ENCODE peak calls at places on chromosomes 11 and 22, in four cellular contexts. One of them, this sample, is unnamed.

GRCh38 chr11:31045335-31045734 is 324.2 kb downstream of the DCDC1 start:
- DNase-seq in psoas muscle: no peak
- DNase-seq in Peyer's patch: no peak
- DNase-seq in left ventricle myocardium inferior: no peak
- DNase-seq in this sample: no peak

GRCh38 chr22:39215430-39216142 is 29.2 kb downstream of the PDGFB start:
- DNase-seq in left ventricle myocardium inferior: no peak
- DNase-seq in psoas muscle: no peak
- DNase-seq in Peyer's patch: peak; percentile 25
- DNase-seq in this sample: no peak

GRCh38 chr11:58199271-58199670 is 4.7 kb downstream of the OR1S2 start:
- DNase-seq in Peyer's patch: no peak
- DNase-seq in left ventricle myocardium inferior: no peak
- DNase-seq in psoas muscle: no peak
- DNase-seq in this sample: no peak

GRCh38 chr11:123483058-123483457 is 53.0 kb downstream of the GRAMD1B start:
- DNase-seq in left ventricle myocardium inferior: no peak
- DNase-seq in psoas muscle: no peak
- DNase-seq in Peyer's patch: no peak
- DNase-seq in this sample: no peak

GRCh38 chr22:22235564-22235963 is 9.0 kb upstream of the VPREB1 start:
- DNase-seq in psoas muscle: no peak
- DNase-seq in left ventricle myocardium inferior: no peak
- DNase-seq in Peyer's patch: no peak
- DNase-seq in this sample: no peak

GRCh38 chr11:105046898-105047579 is 1.9 kb upstream of the CARD16 start:
- DNase-seq in Peyer's patch: no peak
- DNase-seq in left ventricle myocardium inferior: no peak
- DNase-seq in psoas muscle: no peak
- DNase-seq in this sample: no peak

GRCh38 chr11:117205211-117205818 is 6.1 kb downstream of the TAGLN start:
- DNase-seq in Peyer's patch: no peak
- DNase-seq in psoas muscle: no peak
- DNase-seq in left ventricle myocardium inferior: no peak
- DNase-seq in this sample: no peak

GRCh38 chr11:132586801-132587200 is 945.5 kb downstream of the OPCML start:
- DNase-seq in left ventricle myocardium inferior: no peak
- DNase-seq in Peyer's patch: no peak
- DNase-seq in psoas muscle: no peak
- DNase-seq in this sample: no peak

GRCh38 chr11:77309401-77310085 is 8.1 kb upstream of the GDPD4 start:
- DNase-seq in left ventricle myocardium inferior: no peak
- DNase-seq in Peyer's patch: no peak
- DNase-seq in psoas muscle: no peak
- DNase-seq in this sample: no peak

GRCh38 chr11:68014157-68014965 is 4.2 kb downstream of the ALDH3B1 start:
- DNase-seq in psoas muscle: peak; percentile 63
- DNase-seq in left ventricle myocardium inferior: no peak
- DNase-seq in Peyer's patch: peak; percentile 81
- DNase-seq in this sample: no peak

GRCh38 chr11:7165911-7166310 is 77.1 kb downstream of the RBMXL2 start:
- DNase-seq in Peyer's patch: no peak
- DNase-seq in left ventricle myocardium inferior: no peak
- DNase-seq in psoas muscle: no peak
- DNase-seq in this sample: no peak

GRCh38 chr11:18393581-18394299 is 623 bp upstream of the LDHA start:
- DNase-seq in psoas muscle: peak; percentile 23
- DNase-seq in Peyer's patch: no peak
- DNase-seq in left ventricle myocardium inferior: no peak
- DNase-seq in this sample: no peak

GRCh38 chr22:22168190-22168940 is 76.2 kb upstream of the VPREB1 start:
- DNase-seq in Peyer's patch: no peak
- DNase-seq in left ventricle myocardium inferior: no peak
- DNase-seq in psoas muscle: no peak
- DNase-seq in this sample: no peak

GRCh38 chr11:126090452-126090851 is 27.8 kb upstream of the CDON start:
- DNase-seq in Peyer's patch: no peak
- DNase-seq in left ventricle myocardium inferior: no peak
- DNase-seq in psoas muscle: no peak
- DNase-seq in this sample: no peak

GRCh38 chr11:69398529-69399492 is 82.7 kb upstream of the LINC01488 start:
- DNase-seq in left ventricle myocardium inferior: no peak
- DNase-seq in psoas muscle: no peak
- DNase-seq in Peyer's patch: peak; percentile 23
- DNase-seq in this sample: no peak

GRCh38 chr22:34036936-34037335 is 116.7 kb upstream of the LARGE1 start:
- DNase-seq in psoas muscle: no peak
- DNase-seq in left ventricle myocardium inferior: no peak
- DNase-seq in Peyer's patch: no peak
- DNase-seq in this sample: no peak

GRCh38 chr11:134145715-134146114 is 76.8 kb downstream of the JAM3 start:
- DNase-seq in Peyer's patch: no peak
- DNase-seq in left ventricle myocardium inferior: no peak
- DNase-seq in psoas muscle: no peak
- DNase-seq in this sample: no peak

GRCh38 chr11:1298695-1299492 is 10.5 kb downstream of the TOLLIP start:
- DNase-seq in left ventricle myocardium inferior: peak; percentile 80
- DNase-seq in psoas muscle: peak; percentile 89
- DNase-seq in Peyer's patch: peak; percentile 84
- DNase-seq in this sample: peak; percentile 43

GRCh38 chr11:69914286-69915150 is 95.3 kb upstream of the FGF3 start:
- DNase-seq in Peyer's patch: peak; percentile 61
- DNase-seq in left ventricle myocardium inferior: peak; percentile 10
- DNase-seq in psoas muscle: no peak
- DNase-seq in this sample: no peak

GRCh38 chr11:61293869-61294716 is 1.0 kb downstream of the VWCE start:
- DNase-seq in psoas muscle: peak; percentile 64
- DNase-seq in left ventricle myocardium inferior: peak; percentile 58
- DNase-seq in Peyer's patch: no peak
- DNase-seq in this sample: peak; percentile 42

DNA sequence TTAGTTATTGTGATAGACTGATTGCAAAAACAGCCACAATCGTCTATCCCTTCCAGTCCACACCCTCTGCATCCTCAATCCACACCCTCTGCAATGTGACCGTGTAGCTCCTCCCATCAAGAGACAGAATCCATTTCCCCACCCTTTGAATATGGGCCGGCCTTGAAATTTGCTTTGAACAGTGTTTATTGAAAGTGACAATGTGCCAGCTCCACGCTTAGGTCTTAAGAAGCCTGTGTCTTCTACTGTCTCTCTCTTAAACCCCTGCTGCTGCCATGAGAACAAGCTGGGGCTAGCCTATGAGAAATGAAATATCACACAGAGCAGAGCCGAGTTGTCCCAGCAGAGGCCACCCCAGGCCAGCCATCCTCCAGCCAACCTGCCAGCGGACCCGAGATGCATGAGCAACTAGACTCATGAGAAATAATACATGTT is 22.3 kb upstream of the MICAL2 start:
- DNase-seq in left ventricle myocardium inferior: peak; percentile 68
- DNase-seq in Peyer's patch: peak; percentile 74
- DNase-seq in psoas muscle: no peak
- DNase-seq in this sample: peak; percentile 65
- H3K27ac ChIP-seq in left ventricle myocardium inferior: peak overlapping the region; percentile 90
- H3K27ac ChIP-seq in Peyer's patch: peak overlapping the region; percentile 88
- H3K27ac ChIP-seq in psoas muscle: peak overlapping the region; percentile 70
- H3K27ac ChIP-seq in this sample: peak overlapping the region; percentile 86

GRCh38 chr11:13367115-13367514 is 89.5 kb downstream of the BMAL1 start:
- DNase-seq in psoas muscle: no peak
- DNase-seq in left ventricle myocardium inferior: no peak
- DNase-seq in Peyer's patch: no peak
- DNase-seq in this sample: no peak

GRCh38 chr11:13364388-13364787 is 86.8 kb downstream of the BMAL1 start:
- DNase-seq in left ventricle myocardium inferior: no peak
- DNase-seq in Peyer's patch: no peak
- DNase-seq in psoas muscle: no peak
- DNase-seq in this sample: no peak

GRCh38 chr11:13362596-13363109 is 85.1 kb downstream of the BMAL1 start:
- DNase-seq in Peyer's patch: no peak
- DNase-seq in psoas muscle: no peak
- DNase-seq in left ventricle myocardium inferior: no peak
- DNase-seq in this sample: no peak

GRCh38 chr11:13368041-13368446 is 90.5 kb downstream of the BMAL1 start:
- DNase-seq in left ventricle myocardium inferior: no peak
- DNase-seq in psoas muscle: no peak
- DNase-seq in Peyer's patch: no peak
- DNase-seq in this sample: no peak

GRCh38 chr11:13366266-13367026 is 88.9 kb downstream of the BMAL1 start:
- DNase-seq in psoas muscle: no peak
- DNase-seq in Peyer's patch: no peak
- DNase-seq in left ventricle myocardium inferior: no peak
- DNase-seq in this sample: no peak
- H3K36me3 ChIP-seq in psoas muscle: peaks cover 9% of the 10 kb centered on the region
- H3K36me3 ChIP-seq in Peyer's patch: no peaks in the 10 kb centered on the region
- H3K36me3 ChIP-seq in left ventricle myocardium inferior: peaks cover 98% of the 10 kb centered on the region
- H3K36me3 ChIP-seq in this sample: peaks cover 15% of the 10 kb centered on the region

DNA sequence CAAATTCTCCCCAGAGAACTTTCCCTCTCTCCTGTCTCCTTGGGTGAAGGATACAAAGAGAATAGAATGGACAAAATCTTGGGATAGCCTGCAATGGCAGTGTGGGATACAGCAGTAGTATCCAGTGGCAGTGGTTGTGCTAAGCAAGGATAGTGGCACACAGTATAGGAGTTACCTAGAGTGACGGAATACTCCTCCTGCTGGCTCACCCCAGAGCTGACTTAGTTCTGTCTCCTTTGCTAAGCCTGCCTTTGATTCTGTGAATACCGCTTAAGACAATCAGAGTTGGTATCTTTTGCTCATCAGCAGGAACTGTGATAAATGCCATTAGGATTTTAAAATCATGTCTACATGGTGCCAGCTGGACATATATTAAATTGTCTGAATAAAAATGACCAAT is 404.3 kb downstream of the JRKL start:
- DNase-seq in psoas muscle: no peak
- DNase-seq in Peyer's patch: no peak
- DNase-seq in left ventricle myocardium inferior: no peak
- DNase-seq in this sample: no peak
- TF ChIP-seq CTCF in psoas muscle: no peak
- TF ChIP-seq CTCF in Peyer's patch: no peak
- TF ChIP-seq CTCF in left ventricle myocardium inferior: no peak
- TF ChIP-seq CTCF in this sample: no peak

GRCh38 chr22:49936018-49936972 is 17.9 kb downstream of the CRELD2 start:
- DNase-seq in psoas muscle: peak; percentile 96
- DNase-seq in left ventricle myocardium inferior: peak; percentile 93
- DNase-seq in Peyer's patch: peak; percentile 90
- DNase-seq in this sample: peak; percentile 93
- H3K27ac ChIP-seq in psoas muscle: peak overlapping the region; percentile 95
- H3K27ac ChIP-seq in left ventricle myocardium inferior: peak overlapping the region; percentile 97
- H3K27ac ChIP-seq in Peyer's patch: peak overlapping the region; percentile 90
- H3K27ac ChIP-seq in this sample: peak overlapping the region; percentile 100

GRCh38 chr22:41647771-41648170 is 26.7 kb downstream of the XRCC6 start:
- DNase-seq in left ventricle myocardium inferior: no peak
- DNase-seq in Peyer's patch: no peak
- DNase-seq in psoas muscle: no peak
- DNase-seq in this sample: no peak
- H3K36me3 ChIP-seq in left ventricle myocardium inferior: peaks cover 96% of the 10 kb centered on the region
- H3K36me3 ChIP-seq in Peyer's patch: no peaks in the 10 kb centered on the region
- H3K36me3 ChIP-seq in psoas muscle: peaks cover 4% of the 10 kb centered on the region
- H3K36me3 ChIP-seq in this sample: peaks cover 98% of the 10 kb centered on the region

GRCh38 chr22:31162015-31162765 is 2.2 kb downstream of the RNF185 start:
- DNase-seq in Peyer's patch: no peak
- DNase-seq in psoas muscle: no peak
- DNase-seq in left ventricle myocardium inferior: no peak
- DNase-seq in this sample: no peak
- TF ChIP-seq CTCF in Peyer's patch: no peak
- TF ChIP-seq CTCF in psoas muscle: no peak
- TF ChIP-seq CTCF in left ventricle myocardium inferior: peak; percentile 10
- TF ChIP-seq CTCF in this sample: no peak

DNA sequence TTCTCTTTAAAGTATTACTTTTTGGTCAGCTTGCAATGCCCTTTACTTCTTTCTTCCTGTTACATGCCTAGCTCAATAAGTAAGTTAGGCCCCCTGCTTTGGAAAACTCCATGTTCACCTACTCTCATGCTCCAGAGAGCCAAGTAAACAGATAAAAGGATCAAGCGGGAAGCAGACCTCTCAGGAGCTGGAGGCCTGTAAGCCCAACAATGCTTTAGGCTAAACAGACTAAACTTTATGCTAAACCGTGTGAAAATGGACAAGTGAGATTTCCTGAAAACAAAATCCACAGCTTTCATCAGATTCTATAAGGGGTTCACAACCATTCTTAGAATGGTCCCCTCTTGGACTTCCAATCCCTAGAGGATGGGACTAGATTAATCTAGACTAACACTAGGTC is 40.2 kb downstream of the CELF1 start:
- DNase-seq in left ventricle myocardium inferior: no peak
- DNase-seq in psoas muscle: no peak
- DNase-seq in Peyer's patch: no peak
- DNase-seq in this sample: no peak
- H3K27ac ChIP-seq in left ventricle myocardium inferior: peak overlapping the region; percentile 1
- H3K27ac ChIP-seq in psoas muscle: peak overlapping the region; percentile 76
- H3K27ac ChIP-seq in Peyer's patch: no peak overlapping the region
- H3K27ac ChIP-seq in this sample: no peak overlapping the region

GRCh38 chr11:118217575-118217974 is 7.2 kb downstream of the JAML start:
- DNase-seq in left ventricle myocardium inferior: no peak
- DNase-seq in psoas muscle: no peak
- DNase-seq in Peyer's patch: no peak
- DNase-seq in this sample: no peak
- H3K36me3 ChIP-seq in left ventricle myocardium inferior: no peaks in the 10 kb centered on the region
- H3K36me3 ChIP-seq in psoas muscle: no peaks in the 10 kb centered on the region
- H3K36me3 ChIP-seq in Peyer's patch: no peaks in the 10 kb centered on the region
- H3K36me3 ChIP-seq in this sample: no peaks in the 10 kb centered on the region

GRCh38 chr11:4994551-4994950 is at the start of gene OR51L1:
- DNase-seq in left ventricle myocardium inferior: no peak
- DNase-seq in psoas muscle: no peak
- DNase-seq in Peyer's patch: no peak
- DNase-seq in this sample: no peak

DNA sequence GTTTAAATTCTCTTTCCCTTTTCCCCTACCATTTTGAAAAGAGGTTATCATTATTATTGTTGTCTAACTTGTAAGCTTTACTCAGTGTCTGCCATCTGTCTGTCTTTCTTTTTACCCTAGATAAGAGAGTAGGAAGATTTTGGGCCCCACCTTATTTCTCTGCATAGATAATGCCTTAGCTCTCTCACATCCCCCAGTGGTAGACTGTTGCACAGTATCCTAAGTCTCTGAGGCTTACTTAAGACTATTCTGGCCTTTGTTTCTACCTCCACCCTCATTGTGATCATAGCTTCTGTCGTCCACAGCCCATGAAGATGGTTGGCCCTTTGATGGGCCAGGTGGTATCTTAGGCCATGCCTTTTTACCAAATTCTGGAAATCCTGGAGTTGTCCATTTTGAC is 3.6 kb upstream of the OR51L1 start:
- DNase-seq in left ventricle myocardium inferior: no peak
- DNase-seq in psoas muscle: no peak
- DNase-seq in Peyer's patch: no peak
- DNase-seq in this sample: no peak
- TF ChIP-seq CTCF in left ventricle myocardium inferior: peak; percentile 31
- TF ChIP-seq CTCF in psoas muscle: no peak
- TF ChIP-seq CTCF in Peyer's patch: no peak
- TF ChIP-seq CTCF in this sample: no peak

GRCh38 chr11:82995754-82996398 is 75.8 kb downstream of the RAB30 start:
- DNase-seq in left ventricle myocardium inferior: no peak
- DNase-seq in Peyer's patch: no peak
- DNase-seq in psoas muscle: peak; percentile 57
- DNase-seq in this sample: no peak
- H3K27ac ChIP-seq in left ventricle myocardium inferior: peak overlapping the region; percentile 53
- H3K27ac ChIP-seq in Peyer's patch: no peak overlapping the region
- H3K27ac ChIP-seq in psoas muscle: peak overlapping the region; percentile 66
- H3K27ac ChIP-seq in this sample: peak overlapping the region; percentile 44

This sample was measured in heart right ventricle.